ENCODE peak calls at places on chromosomes 3 and 15, in eight cellular contexts. A, J, H, I, Q, K, Z and T are unnamed samples.

GRCh38 chr15:90427185-90427584 is 39.1 kb downstream of the IQGAP1 start:
- DNase-seq in J (no peak), Q (no peak), Z (no peak), I (no peak), K (no peak), H (no peak), A (no peak), T (no peak)

GRCh38 chr15:27398631-27399030 is 427.6 kb downstream of the GABRG3 start:
- DNase-seq in Z (no peak), K (no peak), J (no peak), A (no peak), Q (no peak), I (no peak), H (no peak), T (no peak)

GRCh38 chr3:9955067-9955502 is 2.9 kb upstream of the PRRT3 start:
- DNase-seq in H (no peak), I (no peak), Q (no peak), Z (no peak), K (no peak), J (peak), A (peak), T (no peak)

GRCh38 chr3:188194327-188194726 is 40.4 kb downstream of the LPP start:
- DNase-seq in A (no peak), K (no peak), Q (no peak), I (no peak), J (no peak), Z (no peak), H (no peak), T (no peak)

GRCh38 chr3:76700323-76700722 is 339.6 kb upstream of the ROBO2 start:
- DNase-seq in A (no peak), K (no peak), Q (no peak), J (no peak), Z (no peak), I (no peak), H (no peak), T (no peak)

GRCh38 chr15:43225201-43225949 is 4.6 kb upstream of the EPB42 start:
- DNase-seq in Q (no peak), I (peak), K (no peak), Z (peak), H (no peak), A (peak), J (peak), T (no peak)

GRCh38 chr3:12990306-12990705 is 82.9 kb downstream of the IQSEC1 start:
- DNase-seq in K (no peak), Z (no peak), H (no peak), Q (no peak), I (no peak), A (no peak), J (no peak), T (no peak)

GRCh38 chr15:45221967-45222366 is 30.1 kb upstream of the SLC28A2 start:
- DNase-seq in A (no peak), K (no peak), H (no peak), I (no peak), Z (no peak), J (no peak), Q (no peak), T (no peak)

GRCh38 chr3:155712008-155712407 is 32.9 kb downstream of the PLCH1 start:
- DNase-seq in H (no peak), A (no peak), Z (no peak), K (peak), I (no peak), Q (no peak), J (no peak), T (no peak)

GRCh38 chr3:46542344-46542743 is 23.8 kb downstream of the LRRC2 start:
- DNase-seq in J (no peak), A (no peak), I (no peak), H (no peak), K (no peak), Q (no peak), Z (no peak), T (no peak)

GRCh38 chr15:76196949-76197315 is 114.3 kb downstream of the ETFA start:
- DNase-seq in J (no peak), A (no peak), H (no peak), Q (no peak), K (no peak), I (no peak), Z (peak), T (peak)

GRCh38 chr3:173745952-173746682 is 348.6 kb downstream of the NLGN1 start:
- DNase-seq in A (peak), Z (no peak), Q (no peak), H (no peak), K (no peak), I (no peak), J (no peak), T (no peak)

GRCh38 chr3:142724682-142725351 is 983 bp downstream of the TRPC1 start:
- DNase-seq in Z (peak), Q (no peak), J (peak), I (peak), K (no peak), H (no peak), A (peak), T (no peak)